ENCODE peak calls at places on chromosomes 13 and 19, in four cellular contexts. D, A, J and O are unnamed samples.

GRCh38 chr13:76886292-76887061 is at the start of gene KCTD12:
- DNase-seq in D (peak; percentile 73), A (peak; percentile 80), J (peak; percentile 86), O (peak; percentile 73)

GRCh38 chr13:112351825-112352224 is 24.3 kb upstream of the SPACA7 start:
- DNase-seq in D (peak; percentile 21), A (no peak), J (no peak), O (no peak)

GRCh38 chr13:74770361-74770760 is 636.2 kb upstream of the KLF12 start:
- DNase-seq in D (no peak), A (no peak), J (peak; percentile 89), O (peak; percentile 94)

GRCh38 chr13:20159646-20160345 is 1.1 kb downstream of the GJA3 start:
- DNase-seq in D (no peak), A (no peak), J (no peak), O (peak; percentile 64)

GRCh38 chr19:9966024-9966423 is 29.7 kb upstream of the OLFM2 start:
- DNase-seq in D (no peak), A (no peak), J (no peak), O (no peak)

GRCh38 chr19:12331211-12331941 is 2.1 kb downstream of the ZNF563 start:
- DNase-seq in D (no peak), A (no peak), J (no peak), O (no peak)

GRCh38 chr19:54114340-54114826 is 1.1 kb downstream of the TFPT start:
- DNase-seq in D (no peak), A (no peak), J (no peak), O (peak; percentile 18)

GRCh38 chr13:51844862-51845573 is at the start of gene TMEM272:
- DNase-seq in D (peak; percentile 72), A (peak; percentile 37), J (peak; percentile 57), O (peak; percentile 11)

GRCh38 chr13:109036091-109036490 is 406.7 kb downstream of the MYO16 start:
- DNase-seq in D (no peak), A (no peak), J (no peak), O (no peak)

GRCh38 chr13:27262546-27262945 is 8.1 kb upstream of the RASL11A start:
- DNase-seq in D (no peak), A (no peak), J (no peak), O (no peak)

GRCh38 chr19:19468424-19469050 is 46.8 kb downstream of the TSSK6 start:
- DNase-seq in D (no peak), A (no peak), J (peak; percentile 43), O (no peak)

GRCh38 chr19:48468806-48469055 is 438 bp upstream of the CYTH2 start:
- DNase-seq in D (no peak), A (no peak), J (no peak), O (no peak)

GRCh38 chr19:55257461-55258411 is 1.1 kb downstream of the PPP6R1 start:
- DNase-seq in D (no peak), A (no peak), J (peak; percentile 26), O (peak; percentile 32)

GRCh38 chr19:3537101-3537437 is 1.9 kb upstream of the TEKTIP1 start:
- DNase-seq in D (no peak), A (no peak), J (no peak), O (no peak)

GRCh38 chr19:14536926-14537692 is 7.7 kb downstream of the TECR start:
- DNase-seq in D (peak; percentile 98), A (peak; percentile 83), J (peak; percentile 62), O (no peak)

GRCh38 chr19:38834590-38834989 is 3.0 kb upstream of the ECH1 start:
- DNase-seq in D (no peak), A (no peak), J (no peak), O (no peak)

GRCh38 chr19:38837304-38837626 is 5.7 kb upstream of the ECH1 start:
- DNase-seq in D (no peak), A (no peak), J (no peak), O (no peak)

GRCh38 chr19:38837656-38838121 is 6.1 kb upstream of the ECH1 start:
- DNase-seq in D (no peak), A (no peak), J (no peak), O (peak; percentile 35)

GRCh38 chr19:38838208-38838985 is 6.8 kb upstream of the ECH1 start:
- DNase-seq in D (no peak), A (no peak), J (no peak), O (no peak)

DNA sequence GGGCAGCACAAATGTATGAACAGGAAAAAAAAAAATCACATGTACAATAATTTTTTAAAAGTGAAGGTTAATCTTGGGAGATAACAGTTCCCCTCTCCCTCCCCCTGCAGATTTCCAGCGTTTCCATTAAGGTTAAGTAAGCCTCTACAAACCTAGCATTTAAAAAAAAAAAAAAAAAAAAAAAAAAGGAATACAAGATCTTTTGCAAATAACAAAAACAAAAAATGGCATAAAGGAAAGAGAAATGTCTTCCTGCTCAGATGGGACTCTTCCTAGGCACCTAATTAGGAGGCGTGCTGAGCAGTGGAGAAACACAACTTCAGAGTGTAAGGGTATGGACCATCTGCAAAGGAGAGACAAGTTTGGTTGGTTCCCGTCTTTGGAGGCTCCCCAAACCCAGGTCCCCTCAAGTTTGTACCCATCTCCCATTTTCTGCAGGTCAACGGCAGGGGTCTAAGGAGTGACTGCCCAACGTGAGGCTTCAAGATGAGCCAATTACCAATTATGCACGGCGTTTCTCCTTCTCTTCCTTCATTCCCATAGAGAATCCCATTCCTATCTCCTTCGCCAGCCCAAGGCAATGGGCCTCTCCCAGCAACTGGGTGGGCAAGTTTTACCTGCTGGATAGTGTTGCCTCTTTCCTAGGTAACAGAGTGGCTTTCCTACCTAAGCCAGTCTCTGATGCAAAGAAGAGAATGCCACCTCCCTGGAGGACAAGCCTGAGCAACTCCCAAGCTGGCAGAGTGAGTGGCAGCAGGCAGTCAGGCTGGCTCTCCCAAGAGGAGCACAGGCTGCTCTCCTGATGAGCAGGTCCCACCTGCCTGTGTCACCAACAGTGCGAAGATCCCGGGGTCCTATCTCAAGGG is 5.1 kb upstream of the ECH1 start:
- DNase-seq in D (no peak), A (no peak), J (no peak), O (no peak)
- H3K9ac ChIP-seq in D (no peak overlapping the region), A (no peak overlapping the region), J (no peak overlapping the region), O (no peak overlapping the region)

DNA sequence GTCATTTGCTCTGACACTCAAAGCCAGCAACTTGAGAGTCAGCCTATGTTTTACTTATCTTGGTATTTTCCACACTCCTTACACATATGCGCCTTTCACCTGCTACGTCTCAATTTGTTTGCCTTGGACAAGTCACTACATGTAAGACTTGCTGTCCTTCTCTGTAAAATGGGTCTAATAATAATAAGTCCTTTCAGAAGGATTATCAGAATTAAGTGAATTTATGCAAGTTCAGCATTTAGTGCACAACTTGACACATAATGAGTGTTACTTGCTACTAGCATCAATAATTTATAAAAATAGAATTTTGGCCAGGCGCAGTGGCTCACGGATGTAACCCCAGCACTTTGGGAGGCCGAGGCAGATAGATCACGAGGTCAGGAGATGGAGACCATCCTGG is 71.1 kb upstream of the UBL3 start:
- DNase-seq in D (no peak), A (no peak), J (no peak), O (no peak)
- H3K4ac ChIP-seq in D (no peak overlapping the region), A (no peak overlapping the region), J (no peak overlapping the region), O (peak overlapping the region; percentile 19)

GRCh38 chr19:42277821-42278809 is 9.1 kb downstream of the CIC start:
- DNase-seq in D (peak; percentile 36), A (no peak), J (peak; percentile 30), O (no peak)
- H3K9ac ChIP-seq in D (no peak overlapping the region), A (peak overlapping the region; percentile 63), J (peak overlapping the region; percentile 79), O (no peak overlapping the region)

DNA sequence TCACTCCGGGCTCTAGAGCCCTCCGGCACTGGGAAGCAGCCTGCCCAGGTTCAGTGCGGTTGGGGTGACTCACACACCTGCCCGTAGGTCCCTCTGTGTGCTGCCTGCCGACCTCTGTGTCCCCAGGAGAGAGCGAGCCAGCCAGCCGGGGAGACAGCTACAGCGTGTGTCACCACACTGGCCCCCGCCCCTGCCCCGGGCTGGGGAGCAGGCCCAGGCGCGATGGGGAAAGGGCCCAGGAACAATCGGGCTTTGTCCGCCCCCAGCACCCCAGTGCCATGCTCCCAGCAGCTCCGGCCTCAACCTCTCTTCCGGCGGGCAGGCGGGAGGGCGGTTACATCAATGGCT is at the start of gene KLK6:
- DNase-seq in D (peak; percentile 41), A (no peak), J (no peak), O (no peak)
- H3K4ac ChIP-seq in D (no peak within 1 kb of the TSS), A (peak within 1 kb of the TSS; percentile 61), J (no peak within 1 kb of the TSS), O (no peak within 1 kb of the TSS)

GRCh38 chr19:45864629-45865082 is 530 bp downstream of the FOXA3 start:
- DNase-seq in D (no peak), A (no peak), J (no peak), O (no peak)
- H3K9ac ChIP-seq in D (peak overlapping the region; percentile 87), A (peak overlapping the region; percentile 75), J (no peak overlapping the region), O (no peak overlapping the region)

GRCh38 chr19:4638330-4638729 is 986 bp upstream of the TNFAIP8L1 start:
- DNase-seq in D (no peak), A (no peak), J (no peak), O (no peak)
- H3K4ac ChIP-seq in D (no peak overlapping the region), A (no peak overlapping the region), J (peak overlapping the region; percentile 61), O (peak overlapping the region; percentile 52)

GRCh38 chr13:32830632-32831031 is 185.6 kb upstream of the KL start:
- DNase-seq in D (no peak), A (no peak), J (no peak), O (no peak)

GRCh38 chr13:32829676-32830091 is 186.5 kb upstream of the KL start:
- DNase-seq in D (peak; percentile 53), A (no peak), J (peak; percentile 67), O (peak; percentile 77)

GRCh38 chr13:32825481-32825880 is 190.7 kb upstream of the KL start:
- DNase-seq in D (no peak), A (no peak), J (no peak), O (no peak)

GRCh38 chr13:32828711-32829110 is 187.5 kb upstream of the KL start:
- DNase-seq in D (no peak), A (no peak), J (no peak), O (no peak)

DNA sequence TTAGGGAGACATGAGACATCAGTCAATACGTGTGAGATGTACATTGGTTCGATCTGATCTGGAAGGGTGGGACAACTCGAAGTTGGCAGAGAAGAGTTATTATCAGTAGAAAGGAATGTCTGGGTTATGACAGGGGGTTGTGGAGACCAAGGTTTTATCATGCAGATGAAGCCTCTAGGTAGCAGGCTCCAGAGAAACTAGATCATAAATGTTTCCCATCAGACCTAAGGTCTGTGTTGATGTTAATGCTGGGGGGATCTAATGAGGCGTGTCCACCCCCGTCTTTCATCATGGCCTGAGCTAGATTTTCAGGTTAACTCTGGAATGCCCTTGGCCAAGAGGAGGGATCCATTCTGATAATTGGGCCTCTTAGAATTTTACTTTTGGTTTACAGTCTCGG is 187.0 kb upstream of the KL start:
- DNase-seq in D (no peak), A (no peak), J (no peak), O (no peak)
- H3K9ac ChIP-seq in D (no peak overlapping the region), A (no peak overlapping the region), J (peak overlapping the region; percentile 42), O (no peak overlapping the region)